ENCODE peak calls at places on chromosome 11, in ten cellular contexts. One of them, this sample, is unnamed.

GRCh38 chr11:78227906-78228305 is 39.2 kb downstream of the USP35 start:
- DNase-seq in PC-9: no peak
- DNase-seq in endothelial cell of umbilical vein: no peak
- DNase-seq in Karpas-422: no peak
- DNase-seq in GM23338: no peak
- DNase-seq in PC-3: no peak
- DNase-seq in fibroblast of lung: no peak
- DNase-seq in MM.1S: no peak
- DNase-seq in hepatocyte: no peak
- DNase-seq in neural progenitor cell: no peak
- DNase-seq in this sample: peak; percentile 37

GRCh38 chr11:65468874-65469333 is 29.9 kb upstream of the MALAT1 start:
- DNase-seq in PC-9: peak; percentile 91
- DNase-seq in endothelial cell of umbilical vein: peak; percentile 60
- DNase-seq in Karpas-422: peak; percentile 85
- DNase-seq in GM23338: peak; percentile 94
- DNase-seq in PC-3: peak; percentile 96
- DNase-seq in fibroblast of lung: no peak
- DNase-seq in MM.1S: peak; percentile 84
- DNase-seq in hepatocyte: peak; percentile 91
- DNase-seq in neural progenitor cell: peak; percentile 78
- DNase-seq in this sample: peak; percentile 83

GRCh38 chr11:71212871-71213559 is 39.4 kb downstream of the SHANK2 start:
- DNase-seq in PC-9: no peak
- DNase-seq in endothelial cell of umbilical vein: no peak
- DNase-seq in Karpas-422: peak; percentile 6
- DNase-seq in GM23338: no peak
- DNase-seq in PC-3: no peak
- DNase-seq in fibroblast of lung: peak; percentile 28
- DNase-seq in MM.1S: no peak
- DNase-seq in hepatocyte: peak; percentile 28
- DNase-seq in neural progenitor cell: no peak
- DNase-seq in this sample: no peak

GRCh38 chr11:63916837-63917684 is at the start of gene RCOR2:
- DNase-seq in PC-9: peak; percentile 62
- DNase-seq in endothelial cell of umbilical vein: peak; percentile 52
- DNase-seq in Karpas-422: peak; percentile 95
- DNase-seq in GM23338: peak; percentile 91
- DNase-seq in PC-3: peak; percentile 68
- DNase-seq in fibroblast of lung: peak; percentile 90
- DNase-seq in MM.1S: peak; percentile 74
- DNase-seq in hepatocyte: peak; percentile 90
- DNase-seq in neural progenitor cell: peak; percentile 95
- DNase-seq in this sample: peak; percentile 91

GRCh38 chr11:31000412-31000811 is 369.1 kb downstream of the DCDC1 start:
- DNase-seq in PC-9: no peak
- DNase-seq in endothelial cell of umbilical vein: no peak
- DNase-seq in Karpas-422: no peak
- DNase-seq in GM23338: no peak
- DNase-seq in PC-3: no peak
- DNase-seq in fibroblast of lung: no peak
- DNase-seq in MM.1S: no peak
- DNase-seq in hepatocyte: no peak
- DNase-seq in neural progenitor cell: no peak
- DNase-seq in this sample: no peak

GRCh38 chr11:70048279-70049024 is 29.7 kb upstream of the ANO1 start:
- DNase-seq in PC-9: peak; percentile 95
- DNase-seq in endothelial cell of umbilical vein: no peak
- DNase-seq in Karpas-422: no peak
- DNase-seq in GM23338: peak; percentile 72
- DNase-seq in PC-3: peak; percentile 99
- DNase-seq in fibroblast of lung: no peak
- DNase-seq in MM.1S: no peak
- DNase-seq in hepatocyte: peak; percentile 23
- DNase-seq in neural progenitor cell: peak; percentile 69
- DNase-seq in this sample: no peak

GRCh38 chr11:102436546-102436945 is 16.0 kb downstream of the TMEM123 start:
- DNase-seq in PC-9: no peak
- DNase-seq in endothelial cell of umbilical vein: no peak
- DNase-seq in Karpas-422: no peak
- DNase-seq in GM23338: no peak
- DNase-seq in PC-3: no peak
- DNase-seq in fibroblast of lung: peak; percentile 61
- DNase-seq in MM.1S: no peak
- DNase-seq in hepatocyte: no peak
- DNase-seq in neural progenitor cell: no peak
- DNase-seq in this sample: no peak

GRCh38 chr11:20308601-20309000 is 54.9 kb upstream of the HTATIP2 start:
- DNase-seq in PC-9: no peak
- DNase-seq in endothelial cell of umbilical vein: no peak
- DNase-seq in Karpas-422: no peak
- DNase-seq in GM23338: no peak
- DNase-seq in PC-3: no peak
- DNase-seq in fibroblast of lung: no peak
- DNase-seq in MM.1S: no peak
- DNase-seq in hepatocyte: no peak
- DNase-seq in neural progenitor cell: no peak
- DNase-seq in this sample: no peak

GRCh38 chr11:21625982-21626381 is 566.9 kb upstream of the ANO5 start:
- DNase-seq in PC-9: no peak
- DNase-seq in endothelial cell of umbilical vein: no peak
- DNase-seq in Karpas-422: peak; percentile 95
- DNase-seq in GM23338: no peak
- DNase-seq in PC-3: no peak
- DNase-seq in fibroblast of lung: no peak
- DNase-seq in MM.1S: peak; percentile 39
- DNase-seq in hepatocyte: no peak
- DNase-seq in neural progenitor cell: no peak
- DNase-seq in this sample: peak; percentile 69

GRCh38 chr11:67639438-67639859 is at the start of gene TBX10:
- DNase-seq in PC-9: no peak
- DNase-seq in endothelial cell of umbilical vein: no peak
- DNase-seq in Karpas-422: no peak
- DNase-seq in GM23338: no peak
- DNase-seq in PC-3: no peak
- DNase-seq in fibroblast of lung: no peak
- DNase-seq in MM.1S: no peak
- DNase-seq in hepatocyte: no peak
- DNase-seq in neural progenitor cell: no peak
- DNase-seq in this sample: no peak
- H2AFZ ChIP-seq in PC-9: no peak within 1 kb of the TSS
- H2AFZ ChIP-seq in endothelial cell of umbilical vein: no peak within 1 kb of the TSS
- H2AFZ ChIP-seq in Karpas-422: no peak within 1 kb of the TSS
- H2AFZ ChIP-seq in GM23338: peak within 1 kb of the TSS; percentile 87
- H2AFZ ChIP-seq in PC-3: no peak within 1 kb of the TSS
- H2AFZ ChIP-seq in fibroblast of lung: no peak within 1 kb of the TSS
- H2AFZ ChIP-seq in MM.1S: no peak within 1 kb of the TSS
- H2AFZ ChIP-seq in hepatocyte: no peak within 1 kb of the TSS
- H2AFZ ChIP-seq in neural progenitor cell: no peak within 1 kb of the TSS
- H2AFZ ChIP-seq in this sample: no peak within 1 kb of the TSS

GRCh38 chr11:119363874-119364590 is 17.5 kb downstream of the USP2 start:
- DNase-seq in PC-9: no peak
- DNase-seq in endothelial cell of umbilical vein: peak; percentile 39
- DNase-seq in Karpas-422: peak; percentile 83
- DNase-seq in GM23338: peak; percentile 80
- DNase-seq in PC-3: peak; percentile 49
- DNase-seq in fibroblast of lung: no peak
- DNase-seq in MM.1S: no peak
- DNase-seq in hepatocyte: peak; percentile 86
- DNase-seq in neural progenitor cell: peak; percentile 86
- DNase-seq in this sample: peak; percentile 83
- H3K4me3 ChIP-seq in PC-9: peak overlapping the region; percentile 36
- H3K4me3 ChIP-seq in endothelial cell of umbilical vein: peak overlapping the region; percentile 33
- H3K4me3 ChIP-seq in Karpas-422: peak overlapping the region; percentile 85
- H3K4me3 ChIP-seq in GM23338: peak overlapping the region; percentile 70
- H3K4me3 ChIP-seq in PC-3: no peak overlapping the region
- H3K4me3 ChIP-seq in fibroblast of lung: no peak overlapping the region
- H3K4me3 ChIP-seq in MM.1S: no peak overlapping the region
- H3K4me3 ChIP-seq in hepatocyte: peak overlapping the region; percentile 13
- H3K4me3 ChIP-seq in neural progenitor cell: peak overlapping the region; percentile 48
- H3K4me3 ChIP-seq in this sample: peak overlapping the region; percentile 78

DNA sequence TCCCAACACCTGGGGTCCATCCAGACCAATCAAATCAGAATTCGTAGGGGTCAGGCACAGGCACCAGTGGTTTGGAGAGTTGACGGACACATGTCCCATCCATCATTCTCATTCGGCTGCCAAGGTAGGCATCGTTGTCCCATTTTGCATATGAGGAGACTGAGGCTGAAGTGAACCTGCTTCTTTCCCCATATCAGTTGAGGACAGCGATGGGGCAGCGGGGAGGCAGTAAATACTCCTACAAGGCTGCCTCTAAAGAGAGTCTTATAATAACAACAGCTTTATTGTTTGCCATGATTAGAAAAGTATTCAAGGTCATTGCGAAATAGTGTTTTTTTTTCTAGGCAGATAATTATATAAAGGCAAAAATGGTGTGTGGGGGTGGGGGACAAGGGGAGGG is 1.6 kb upstream of the BEST1 start:
- DNase-seq in PC-9: no peak
- DNase-seq in endothelial cell of umbilical vein: no peak
- DNase-seq in Karpas-422: no peak
- DNase-seq in GM23338: no peak
- DNase-seq in PC-3: no peak
- DNase-seq in fibroblast of lung: no peak
- DNase-seq in MM.1S: no peak
- DNase-seq in hepatocyte: no peak
- DNase-seq in neural progenitor cell: no peak
- DNase-seq in this sample: no peak
- H3K27ac ChIP-seq in PC-9: no peak overlapping the region
- H3K27ac ChIP-seq in endothelial cell of umbilical vein: no peak overlapping the region
- H3K27ac ChIP-seq in Karpas-422: no peak overlapping the region
- H3K27ac ChIP-seq in GM23338: no peak overlapping the region
- H3K27ac ChIP-seq in PC-3: no peak overlapping the region
- H3K27ac ChIP-seq in fibroblast of lung: no peak overlapping the region
- H3K27ac ChIP-seq in MM.1S: no peak overlapping the region
- H3K27ac ChIP-seq in hepatocyte: no peak overlapping the region
- H3K27ac ChIP-seq in neural progenitor cell: no peak overlapping the region
- H3K27ac ChIP-seq in this sample: no peak overlapping the region

DNA sequence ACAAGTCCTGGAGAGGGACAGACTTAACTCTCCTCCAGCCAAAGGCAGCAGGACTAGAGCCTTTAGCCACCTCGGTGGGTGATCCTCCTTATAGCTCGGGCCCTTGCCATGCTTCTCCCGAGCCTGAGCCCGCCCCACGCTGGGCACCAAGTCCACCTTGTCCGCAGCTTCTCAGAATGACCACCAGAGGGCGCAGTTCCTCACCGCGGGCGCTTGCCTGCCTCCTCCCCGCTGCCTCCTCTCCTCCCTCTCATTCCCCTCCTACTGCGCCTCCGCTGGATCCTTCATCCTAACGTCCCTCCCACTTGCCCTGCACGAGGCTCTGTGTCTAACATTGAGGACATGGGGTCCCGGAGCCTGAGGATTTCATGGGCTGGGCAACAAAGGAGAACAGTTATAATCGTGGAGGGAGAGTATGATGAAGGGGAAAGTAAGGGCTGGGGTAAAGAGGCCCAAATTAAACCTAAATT is 11.3 kb upstream of the MOGAT2 start:
- DNase-seq in PC-9: peak; percentile 57
- DNase-seq in endothelial cell of umbilical vein: peak; percentile 72
- DNase-seq in Karpas-422: peak; percentile 85
- DNase-seq in GM23338: peak; percentile 90
- DNase-seq in PC-3: peak; percentile 81
- DNase-seq in fibroblast of lung: peak; percentile 68
- DNase-seq in MM.1S: peak; percentile 68
- DNase-seq in hepatocyte: peak; percentile 81
- DNase-seq in neural progenitor cell: peak; percentile 80
- DNase-seq in this sample: peak; percentile 65
- H2AFZ ChIP-seq in PC-9: no peak overlapping the region
- H2AFZ ChIP-seq in endothelial cell of umbilical vein: peak overlapping the region; percentile 42
- H2AFZ ChIP-seq in Karpas-422: no peak overlapping the region
- H2AFZ ChIP-seq in GM23338: no peak overlapping the region
- H2AFZ ChIP-seq in PC-3: peak overlapping the region; percentile 54
- H2AFZ ChIP-seq in fibroblast of lung: no peak overlapping the region
- H2AFZ ChIP-seq in MM.1S: peak overlapping the region; percentile 67
- H2AFZ ChIP-seq in hepatocyte: no peak overlapping the region
- H2AFZ ChIP-seq in neural progenitor cell: peak overlapping the region; percentile 50
- H2AFZ ChIP-seq in this sample: peak overlapping the region; percentile 35

This sample was measured in OCI-LY7.